ENCODE peak calls at places on chromosomes 1 and 21, in eight cellular contexts. C is GM12878, A is K562, K is SK-N-SH, M is HL-60, Q is H1, R is endothelial cell of umbilical vein, X is prostate gland. B is an unnamed sample.

GRCh38 chr1:52127181-52128175 is 14.4 kb upstream of the ZFYVE9 start:
- DNase-seq in K (peak), Q (no peak), X (peak), M (no peak), R (peak), A (no peak), C (no peak), B (no peak)

GRCh38 chr1:206816390-206817287 is 44.3 kb upstream of the IL10 start:
- DNase-seq in R (no peak), M (no peak), C (peak), Q (no peak), A (peak), K (no peak), X (no peak), B (no peak)

GRCh38 chr1:28259252-28259934 is at the start of gene SESN2:
- DNase-seq in X (peak), A (peak), R (peak), M (peak), Q (peak), C (peak), K (peak), B (peak)

GRCh38 chr1:14894811-14895524 is 258.6 kb upstream of the TMEM51 start:
- DNase-seq in K (no peak), C (no peak), Q (no peak), R (no peak), A (no peak), X (no peak), M (no peak), B (no peak)

GRCh38 chr1:204103121-204103741 is 30.3 kb downstream of the SOX13 start:
- DNase-seq in A (no peak), Q (no peak), X (no peak), K (no peak), R (peak), C (no peak), M (no peak), B (no peak)

GRCh38 chr1:56798053-56798471 is 21.1 kb downstream of the FYB2 start:
- DNase-seq in A (no peak), R (no peak), M (no peak), C (no peak), K (no peak), X (no peak), Q (no peak), B (no peak)

GRCh38 chr1:159163609-159164008 is 7.8 kb upstream of the CADM3 start:
- DNase-seq in C (no peak), X (no peak), K (no peak), A (no peak), R (no peak), Q (no peak), M (no peak), B (no peak)

GRCh38 chr1:246583448-246584185 is 17.4 kb downstream of the CNST start:
- DNase-seq in A (no peak), C (no peak), R (peak), M (no peak), K (no peak), X (no peak), Q (no peak), B (no peak)

GRCh38 chr1:219433471-219434131 is 179.3 kb downstream of the ZC3H11B start:
- DNase-seq in R (no peak), M (no peak), Q (no peak), K (no peak), A (no peak), C (no peak), X (no peak), B (no peak)

GRCh38 chr1:182626527-182626926 is 22.3 kb upstream of the RGS16 start:
- DNase-seq in C (no peak), Q (no peak), K (no peak), M (no peak), A (no peak), X (no peak), R (no peak), B (no peak)

GRCh38 chr1:165910764-165911421 is 83.5 kb downstream of the UCK2 start:
- DNase-seq in M (no peak), C (no peak), X (peak), R (peak), A (no peak), K (no peak), Q (no peak), B (no peak)

GRCh38 chr1:24178404-24178803 is 8.7 kb downstream of the IFNLR1 start:
- DNase-seq in X (no peak), Q (no peak), M (no peak), A (no peak), K (no peak), R (no peak), C (no peak), B (no peak)

GRCh38 chr1:2326524-2326923 is 64.8 kb downstream of the MORN1 start:
- DNase-seq in C (no peak), A (no peak), K (peak), M (no peak), Q (no peak), X (no peak), R (no peak), B (no peak)

GRCh38 chr1:152313970-152314369 is 11.1 kb downstream of the FLG start:
- DNase-seq in M (no peak), K (no peak), X (no peak), Q (no peak), A (no peak), R (no peak), C (no peak), B (no peak)

GRCh38 chr21:32371913-32372314 is 20.9 kb downstream of the URB1 start:
- DNase-seq in X (peak), C (no peak), M (peak), A (no peak), K (no peak), Q (no peak), R (peak), B (no peak)

GRCh38 chr21:35136106-35136505 is 87.0 kb upstream of the RUNX1 start:
- DNase-seq in A (no peak), K (no peak), C (no peak), Q (no peak), R (no peak), M (no peak), X (no peak), B (no peak)

GRCh38 chr1:15836772-15837669 is 10.5 kb upstream of the SPEN start:
- DNase-seq in K (no peak), X (no peak), M (peak), C (no peak), A (no peak), Q (no peak), R (peak), B (no peak)

DNA sequence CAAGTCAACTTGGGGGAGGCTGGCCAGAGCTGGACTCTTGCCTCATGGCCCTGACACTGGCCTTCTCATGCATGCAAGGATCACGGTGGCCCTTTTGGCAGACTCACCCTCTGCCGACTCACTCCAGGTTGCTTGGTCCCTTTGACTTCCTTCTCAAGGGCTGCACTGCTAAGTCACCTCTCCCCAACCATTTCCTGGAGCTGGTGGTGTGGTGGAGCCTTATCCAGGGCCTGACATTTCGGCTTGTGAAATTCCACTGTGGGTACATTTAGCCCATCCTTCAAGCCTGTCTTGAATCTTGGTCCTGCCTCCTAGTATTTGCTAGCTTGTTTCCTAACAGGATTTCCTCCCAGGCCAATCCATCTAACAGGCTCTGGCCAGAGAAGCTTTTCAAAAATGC is 52.5 kb upstream of the JUN start:
- DNase-seq in Q (no peak), K (no peak), A (no peak), X (no peak), R (peak), C (no peak), M (no peak), B (no peak)
- TF ChIP-seq POLR2AphosphoS5 in Q (no peak), K (no peak), A (no peak), X (no peak), R (no peak), C (no peak), M (no peak), B (no peak)

GRCh38 chr1:161216945-161217712 is 2.0 kb downstream of the FCER1G start:
- DNase-seq in Q (no peak), A (no peak), R (no peak), X (no peak), K (no peak), C (peak), M (peak), B (no peak)
- TF ChIP-seq POLR2AphosphoS5 in Q (no peak), A (no peak), R (no peak), X (no peak), K (no peak), C (no peak), M (peak), B (no peak)

GRCh38 chr1:234478481-234479309 is at the start of gene TARBP1:
- DNase-seq in A (peak), M (peak), X (peak), Q (peak), C (no peak), K (peak), R (peak), B (peak)
- TF ChIP-seq POLR2AphosphoS5 in A (peak), M (peak), X (no peak), Q (peak), C (peak), K (peak), R (peak), B (peak)

GRCh38 chr1:234988160-234988528 is 140.5 kb downstream of the TOMM20 start:
- DNase-seq in A (no peak), X (no peak), C (no peak), R (no peak), Q (no peak), K (no peak), M (no peak), B (no peak)

GRCh38 chr1:234987415-234988159 is 141.1 kb downstream of the TOMM20 start:
- DNase-seq in C (no peak), K (no peak), X (peak), M (no peak), Q (no peak), R (peak), A (no peak), B (no peak)

GRCh38 chr1:234988536-234988935 is 140.1 kb downstream of the TOMM20 start:
- DNase-seq in Q (no peak), R (no peak), K (no peak), M (no peak), X (no peak), A (no peak), C (no peak), B (no peak)

GRCh38 chr1:234985531-234986294 is 142.9 kb downstream of the TOMM20 start:
- DNase-seq in C (no peak), Q (no peak), X (no peak), K (no peak), R (no peak), M (no peak), A (no peak), B (no peak)

DNA sequence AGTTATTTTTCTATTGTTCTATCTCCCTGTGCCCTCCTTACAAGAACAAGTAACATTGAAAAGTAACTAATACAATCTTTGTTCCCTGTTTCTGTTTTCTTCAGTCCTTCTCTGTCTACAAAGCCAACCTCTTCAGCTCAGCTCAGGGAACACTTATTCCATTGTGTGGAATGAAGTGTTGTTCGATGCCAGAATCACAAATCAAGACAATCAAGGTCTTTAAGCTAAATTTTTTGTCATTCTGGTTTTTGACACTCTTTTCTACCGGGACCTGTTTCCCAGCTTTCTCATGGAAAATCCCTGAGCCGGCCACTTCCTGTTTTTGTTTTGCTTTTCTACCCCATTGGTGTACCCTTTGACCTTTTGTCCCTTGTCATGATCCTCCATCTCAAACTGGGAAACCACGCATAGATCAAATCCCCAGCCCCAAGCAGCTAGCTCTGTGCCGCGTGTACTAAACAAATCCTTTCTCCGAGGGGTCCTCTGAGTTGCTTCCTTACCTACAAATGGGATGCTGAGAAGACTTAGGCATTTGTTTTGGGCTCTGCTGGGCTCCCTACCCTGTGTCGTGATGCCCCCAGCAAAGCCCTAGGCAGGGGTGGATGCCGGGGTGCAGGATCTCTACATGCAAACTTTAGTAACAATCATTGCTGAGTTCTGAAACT is 141.8 kb downstream of the TOMM20 start:
- DNase-seq in K (no peak), Q (no peak), M (no peak), C (no peak), R (peak), X (no peak), A (no peak), B (no peak)
- TF ChIP-seq POLR2AphosphoS5 in K (no peak), Q (no peak), M (no peak), C (no peak), R (peak), X (no peak), A (no peak), B (no peak)

DNA sequence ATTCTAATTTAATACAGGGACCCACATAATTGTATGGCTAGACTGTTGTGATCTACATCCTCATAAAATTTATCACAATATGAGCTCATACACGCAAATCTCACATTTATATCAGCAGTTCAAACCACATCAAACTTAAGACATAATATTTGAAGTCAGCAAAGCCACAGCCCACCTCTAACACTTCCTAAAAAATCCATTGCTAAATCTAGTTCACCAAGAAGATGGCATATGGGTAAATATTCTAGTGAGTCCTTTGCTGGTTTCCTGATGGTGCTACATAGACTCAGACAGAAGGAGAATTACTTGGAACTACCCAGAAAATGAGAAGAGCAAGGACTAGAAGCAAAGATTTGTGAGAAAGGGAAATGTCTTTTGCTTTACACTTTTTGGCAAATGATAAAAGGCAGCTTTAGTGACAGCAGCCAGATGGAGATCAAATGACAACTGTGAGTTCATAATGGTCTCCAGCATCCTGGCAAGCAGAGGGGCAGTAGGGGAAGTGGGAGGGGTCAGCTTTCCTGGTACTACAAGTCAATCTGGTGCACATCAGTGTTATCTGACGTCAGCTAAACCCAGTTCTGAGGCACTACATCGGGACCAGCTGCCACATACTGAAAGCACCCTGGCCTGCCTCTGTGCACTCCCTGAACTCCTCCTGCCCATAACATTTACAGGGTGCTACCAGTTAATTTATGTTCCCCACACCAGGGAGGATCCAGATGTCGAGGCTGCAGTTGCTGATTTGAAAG is 10.6 kb upstream of the GADD45A start:
- DNase-seq in K (peak), A (no peak), C (no peak), Q (no peak), X (peak), M (no peak), R (peak), B (no peak)
- TF ChIP-seq POLR2AphosphoS5 in K (peak), A (no peak), C (no peak), Q (no peak), X (peak), M (no peak), R (peak), B (no peak)

DNA sequence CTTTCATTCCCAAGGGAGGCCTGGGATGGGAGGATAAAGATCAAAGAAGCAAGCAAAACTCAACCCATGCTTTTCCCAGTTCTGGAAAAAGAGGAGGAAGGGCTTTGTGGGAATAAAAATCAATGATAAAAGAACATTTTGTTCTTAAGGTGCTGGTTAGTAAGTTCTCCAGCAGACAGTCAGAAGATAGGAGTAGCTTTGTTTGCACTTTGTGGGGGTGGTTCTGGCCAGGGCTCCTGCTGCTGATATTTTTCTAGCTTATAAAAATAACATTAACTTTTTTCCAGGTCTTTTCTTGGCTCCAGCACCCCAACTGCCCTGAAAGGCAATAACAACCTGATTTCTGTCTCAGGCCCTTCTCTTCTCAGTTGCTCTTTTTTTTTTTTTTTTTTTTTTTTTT is 220.0 kb downstream of the FGGY start:
- DNase-seq in A (no peak), R (no peak), C (no peak), K (no peak), M (no peak), X (peak), Q (no peak), B (no peak)
- TF ChIP-seq POLR2AphosphoS5 in A (no peak), R (no peak), C (no peak), K (no peak), M (no peak), X (peak), Q (no peak), B (no peak)

GRCh38 chr1:226921504-226921903 is 18.6 kb upstream of the COQ8A start:
- DNase-seq in M (no peak), K (no peak), C (no peak), A (no peak), Q (no peak), X (no peak), R (no peak), B (no peak)
- TF ChIP-seq POLR2AphosphoS5 in M (no peak), K (no peak), C (no peak), A (no peak), Q (no peak), X (no peak), R (no peak), B (no peak)

B was measured in GM12892.